ENCODE peak calls at places on chromosomes 7 and 10, in five cellular contexts. N, F, R, H and L are unnamed samples.

GRCh38 chr7:120274899-120275298 is 1.9 kb downstream of the KCND2 start:
- DNase-seq in N (no peak), F (no peak), R (no peak), H (no peak), L (no peak)

GRCh38 chr7:151349507-151349853 is 7.9 kb downstream of the NUB1 start:
- DNase-seq in N (peak), F (no peak), R (no peak), H (no peak), L (no peak)

GRCh38 chr7:106218546-106218945 is 66.2 kb downstream of the NAMPT start:
- DNase-seq in N (no peak), F (no peak), R (no peak), H (no peak), L (no peak)

GRCh38 chr7:52355059-52355458 is 680.4 kb upstream of the POM121L12 start:
- DNase-seq in N (no peak), F (no peak), R (no peak), H (no peak), L (no peak)

GRCh38 chr10:49175587-49176309 is 12.4 kb downstream of the TMEM273 start:
- DNase-seq in N (no peak), F (no peak), R (no peak), H (no peak), L (no peak)

GRCh38 chr7:100865971-100866720 is 1.0 kb upstream of the TRIP6 start:
- DNase-seq in N (no peak), F (no peak), R (peak), H (peak), L (no peak)

GRCh38 chr10:68598978-68599753 is 39.0 kb downstream of the TET1 start:
- DNase-seq in N (no peak), F (no peak), R (peak), H (peak), L (no peak)

GRCh38 chr7:94696981-94697670 is 41.2 kb upstream of the SGCE start:
- DNase-seq in N (no peak), F (no peak), R (peak), H (no peak), L (no peak)

GRCh38 chr7:158957921-158958471 is 101.6 kb downstream of the DYNC2I1 start:
- DNase-seq in N (no peak), F (no peak), R (peak), H (peak), L (peak)

GRCh38 chr10:132237871-132238270 is 51.1 kb downstream of the DPYSL4 start:
- DNase-seq in N (no peak), F (no peak), R (no peak), H (peak), L (no peak)

GRCh38 chr10:73931767-73932624 is 21.1 kb downstream of the PLAU start:
- DNase-seq in N (peak), F (no peak), R (peak), H (no peak), L (no peak)

GRCh38 chr10:82888809-82889455 is 1013.9 kb downstream of the NRG3 start:
- DNase-seq in N (no peak), F (no peak), R (no peak), H (no peak), L (no peak)

GRCh38 chr10:69960606-69961167 is 92.0 kb upstream of the MACROH2A2 start:
- DNase-seq in N (no peak), F (no peak), R (no peak), H (no peak), L (no peak)

GRCh38 chr7:142188846-142189245 is 69.0 kb downstream of the PRSS58 start:
- DNase-seq in N (peak), F (no peak), R (peak), H (no peak), L (no peak)

GRCh38 chr7:154865984-154866685 is 136.8 kb downstream of the PAXIP1 start:
- DNase-seq in N (no peak), F (no peak), R (no peak), H (peak), L (no peak)

GRCh38 chr10:128054163-128054970 is 71.9 kb downstream of the MKI67 start:
- DNase-seq in N (no peak), F (no peak), R (no peak), H (peak), L (no peak)

GRCh38 chr10:34081347-34081743 is 733.8 kb downstream of the PARD3 start:
- DNase-seq in N (no peak), F (no peak), R (no peak), H (no peak), L (no peak)

GRCh38 chr7:130278892-130279690 is 12.4 kb downstream of the CPA2 start:
- DNase-seq in N (no peak), F (no peak), R (no peak), H (no peak), L (no peak)

GRCh38 chr10:68251625-68252275 is 19.8 kb upstream of the ATOH7 start:
- DNase-seq in N (no peak), F (no peak), R (peak), H (no peak), L (no peak)

GRCh38 chr10:82564353-82565218 is 689.6 kb downstream of the NRG3 start:
- DNase-seq in N (no peak), F (no peak), R (peak), H (no peak), L (no peak)

GRCh38 chr10:113111900-113112853 is 162.1 kb downstream of the TCF7L2 start:
- DNase-seq in N (no peak), F (no peak), R (no peak), H (no peak), L (no peak)